ENCODE peak calls at places on chromosomes 3 and 15, in seven cellular contexts. One of them, this sample, is unnamed.

GRCh38 chr3:160808838-160809237 is 52.8 kb downstream of the PPM1L start:
- DNase-seq in IMR-90: no peak
- DNase-seq in Calu3: no peak
- DNase-seq in astrocyte: no peak
- DNase-seq in A549: no peak
- DNase-seq in epithelial cell of esophagus: no peak
- DNase-seq in chondrocyte: no peak
- DNase-seq in this sample: no peak

GRCh38 chr15:92877000-92877399 is 23.1 kb upstream of the CHD2 start:
- DNase-seq in IMR-90: no peak
- DNase-seq in Calu3: no peak
- DNase-seq in astrocyte: no peak
- DNase-seq in A549: peak
- DNase-seq in epithelial cell of esophagus: no peak
- DNase-seq in chondrocyte: no peak
- DNase-seq in this sample: no peak

GRCh38 chr3:194906229-194906629 is 220.5 kb downstream of the FAM43A start:
- DNase-seq in IMR-90: peak
- DNase-seq in Calu3: peak
- DNase-seq in astrocyte: peak
- DNase-seq in A549: no peak
- DNase-seq in epithelial cell of esophagus: peak
- DNase-seq in chondrocyte: no peak
- DNase-seq in this sample: no peak

GRCh38 chr3:119541547-119541946 is 17.9 kb downstream of the CD80 start:
- DNase-seq in IMR-90: no peak
- DNase-seq in Calu3: no peak
- DNase-seq in astrocyte: no peak
- DNase-seq in A549: no peak
- DNase-seq in epithelial cell of esophagus: no peak
- DNase-seq in chondrocyte: no peak
- DNase-seq in this sample: no peak

GRCh38 chr3:144187531-144188230 is 216.1 kb downstream of the DIPK2A start:
- DNase-seq in IMR-90: peak
- DNase-seq in Calu3: no peak
- DNase-seq in astrocyte: peak
- DNase-seq in A549: no peak
- DNase-seq in epithelial cell of esophagus: no peak
- DNase-seq in chondrocyte: no peak
- DNase-seq in this sample: no peak

GRCh38 chr15:62085740-62086139 is 19.0 kb downstream of the C2CD4A start:
- DNase-seq in IMR-90: no peak
- DNase-seq in Calu3: no peak
- DNase-seq in astrocyte: no peak
- DNase-seq in A549: no peak
- DNase-seq in epithelial cell of esophagus: no peak
- DNase-seq in chondrocyte: no peak
- DNase-seq in this sample: no peak

GRCh38 chr3:66140106-66140505 is 80.7 kb upstream of the SLC25A26 start:
- DNase-seq in IMR-90: no peak
- DNase-seq in Calu3: no peak
- DNase-seq in astrocyte: no peak
- DNase-seq in A549: no peak
- DNase-seq in epithelial cell of esophagus: no peak
- DNase-seq in chondrocyte: no peak
- DNase-seq in this sample: no peak

GRCh38 chr15:70507772-70508351 is 255.5 kb downstream of the UACA start:
- DNase-seq in IMR-90: peak
- DNase-seq in Calu3: peak
- DNase-seq in astrocyte: peak
- DNase-seq in A549: peak
- DNase-seq in epithelial cell of esophagus: peak
- DNase-seq in chondrocyte: peak
- DNase-seq in this sample: no peak

DNA sequence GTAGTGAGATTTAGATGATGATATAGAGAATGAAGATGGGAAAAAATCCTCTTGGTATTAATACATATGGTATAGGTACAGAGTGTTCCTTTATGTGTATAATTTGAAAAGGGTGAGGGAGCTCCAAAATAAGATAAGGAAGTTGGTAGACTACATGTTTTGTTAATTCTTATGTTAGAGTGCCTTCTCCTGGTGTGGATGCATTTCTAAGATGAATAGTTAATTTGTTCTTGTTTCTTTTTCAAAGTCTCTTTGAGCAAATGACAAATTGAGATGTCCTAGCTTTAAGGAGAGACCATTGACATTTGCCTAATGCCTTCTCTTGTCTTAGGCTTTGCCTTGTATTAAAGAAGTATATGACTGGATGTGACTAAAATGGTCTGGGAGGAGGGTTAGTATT is 34.1 kb downstream of the AKAP13 start:
- DNase-seq in IMR-90: peak
- DNase-seq in Calu3: no peak
- DNase-seq in astrocyte: no peak
- DNase-seq in A549: peak
- DNase-seq in epithelial cell of esophagus: peak
- DNase-seq in chondrocyte: no peak
- DNase-seq in this sample: no peak
- TF ChIP-seq CTCF in IMR-90: peak
- TF ChIP-seq CTCF in Calu3: no peak
- TF ChIP-seq CTCF in astrocyte: peak
- TF ChIP-seq CTCF in A549: peak
- TF ChIP-seq CTCF in epithelial cell of esophagus: peak
- TF ChIP-seq CTCF in chondrocyte: peak
- TF ChIP-seq CTCF in this sample: no peak

GRCh38 chr3:53941174-53941573 is 49.5 kb upstream of the SELENOK start:
- DNase-seq in IMR-90: peak
- DNase-seq in Calu3: no peak
- DNase-seq in astrocyte: peak
- DNase-seq in A549: peak
- DNase-seq in epithelial cell of esophagus: peak
- DNase-seq in chondrocyte: no peak
- DNase-seq in this sample: no peak

GRCh38 chr3:53939081-53939582 is 47.5 kb upstream of the SELENOK start:
- DNase-seq in IMR-90: no peak
- DNase-seq in Calu3: no peak
- DNase-seq in astrocyte: no peak
- DNase-seq in A549: no peak
- DNase-seq in epithelial cell of esophagus: no peak
- DNase-seq in chondrocyte: no peak
- DNase-seq in this sample: no peak

GRCh38 chr3:53940651-53941050 is 49.0 kb upstream of the SELENOK start:
- DNase-seq in IMR-90: no peak
- DNase-seq in Calu3: no peak
- DNase-seq in astrocyte: no peak
- DNase-seq in A549: no peak
- DNase-seq in epithelial cell of esophagus: no peak
- DNase-seq in chondrocyte: no peak
- DNase-seq in this sample: no peak

GRCh38 chr3:53944019-53944418 is 52.4 kb upstream of the SELENOK start:
- DNase-seq in IMR-90: no peak
- DNase-seq in Calu3: no peak
- DNase-seq in astrocyte: no peak
- DNase-seq in A549: no peak
- DNase-seq in epithelial cell of esophagus: no peak
- DNase-seq in chondrocyte: no peak
- DNase-seq in this sample: no peak

DNA sequence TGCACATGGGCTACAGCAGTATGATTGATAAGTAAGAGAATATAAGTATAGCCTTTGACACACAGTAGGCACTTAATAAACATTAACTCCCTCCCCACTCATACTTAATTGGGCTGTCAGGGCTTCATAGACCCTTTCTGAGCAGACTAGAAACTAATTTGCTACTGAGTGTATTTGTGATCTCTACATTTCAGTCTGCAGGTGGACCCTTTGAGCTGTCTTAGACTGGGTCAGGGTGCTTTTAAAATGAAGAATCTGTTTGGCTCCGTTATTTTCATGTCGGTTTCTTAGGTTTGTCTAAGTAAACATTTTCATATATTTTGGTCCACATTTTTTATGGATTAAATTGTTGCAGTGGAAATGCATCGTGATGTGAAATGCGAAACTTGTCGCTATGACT is 50.3 kb upstream of the SELENOK start:
- DNase-seq in IMR-90: no peak
- DNase-seq in Calu3: no peak
- DNase-seq in astrocyte: no peak
- DNase-seq in A549: no peak
- DNase-seq in epithelial cell of esophagus: no peak
- DNase-seq in chondrocyte: no peak
- DNase-seq in this sample: no peak
- TF ChIP-seq CTCF in IMR-90: no peak
- TF ChIP-seq CTCF in Calu3: no peak
- TF ChIP-seq CTCF in astrocyte: no peak
- TF ChIP-seq CTCF in A549: no peak
- TF ChIP-seq CTCF in epithelial cell of esophagus: no peak
- TF ChIP-seq CTCF in chondrocyte: no peak
- TF ChIP-seq CTCF in this sample: no peak

GRCh38 chr15:29819979-29820801 is 2.1 kb downstream of the TJP1 start:
- DNase-seq in IMR-90: peak
- DNase-seq in Calu3: no peak
- DNase-seq in astrocyte: no peak
- DNase-seq in A549: no peak
- DNase-seq in epithelial cell of esophagus: peak
- DNase-seq in chondrocyte: no peak
- DNase-seq in this sample: no peak

GRCh38 chr15:29820802-29821160 is 1.5 kb downstream of the TJP1 start:
- DNase-seq in IMR-90: peak
- DNase-seq in Calu3: no peak
- DNase-seq in astrocyte: no peak
- DNase-seq in A549: no peak
- DNase-seq in epithelial cell of esophagus: no peak
- DNase-seq in chondrocyte: no peak
- DNase-seq in this sample: no peak

GRCh38 chr15:29822100-29822684 is at the start of gene TJP1:
- DNase-seq in IMR-90: peak
- DNase-seq in Calu3: peak
- DNase-seq in astrocyte: peak
- DNase-seq in A549: peak
- DNase-seq in epithelial cell of esophagus: peak
- DNase-seq in chondrocyte: no peak
- DNase-seq in this sample: peak

GRCh38 chr15:29822685-29823459 is 604 bp upstream of the TJP1 start:
- DNase-seq in IMR-90: peak
- DNase-seq in Calu3: peak
- DNase-seq in astrocyte: peak
- DNase-seq in A549: peak
- DNase-seq in epithelial cell of esophagus: peak
- DNase-seq in chondrocyte: no peak
- DNase-seq in this sample: peak

DNA sequence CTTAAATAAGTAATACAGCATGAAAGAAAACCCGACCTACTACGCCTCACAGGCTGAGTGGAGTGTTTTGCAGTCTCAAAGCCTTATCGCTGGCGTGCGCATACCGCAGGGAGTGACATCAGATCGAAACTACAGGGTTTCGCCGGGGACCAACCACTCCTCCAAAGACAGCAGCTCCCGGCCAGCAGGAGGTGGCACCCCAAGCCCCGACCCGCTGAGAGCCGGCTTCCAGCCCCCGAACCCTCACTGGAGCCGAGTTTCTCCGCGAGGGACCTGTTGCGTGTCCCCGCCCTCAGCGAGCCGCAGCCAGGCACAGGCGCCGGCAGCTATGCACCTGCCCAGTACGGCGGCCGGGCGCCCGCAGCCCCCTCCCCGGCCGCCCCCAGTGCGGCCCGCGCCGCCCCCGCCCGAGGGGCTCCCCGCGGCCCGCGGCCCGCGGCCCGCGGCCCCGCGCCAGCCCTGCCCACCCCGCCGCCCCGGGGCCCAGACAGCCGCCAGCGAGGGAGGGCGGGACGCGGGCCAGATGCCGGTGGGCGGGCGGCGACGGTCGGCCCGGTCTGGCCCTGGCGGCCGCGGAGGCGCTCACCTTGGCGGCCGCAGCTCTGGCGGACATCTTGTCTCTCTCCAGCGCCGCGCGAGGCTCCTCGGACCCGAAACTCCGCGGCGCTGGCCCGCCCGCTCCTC is 710 bp downstream of the TJP1 start:
- DNase-seq in IMR-90: peak
- DNase-seq in Calu3: peak
- DNase-seq in astrocyte: peak
- DNase-seq in A549: peak
- DNase-seq in epithelial cell of esophagus: peak
- DNase-seq in chondrocyte: peak
- DNase-seq in this sample: peak
- TF ChIP-seq CTCF in IMR-90: peak
- TF ChIP-seq CTCF in Calu3: no peak
- TF ChIP-seq CTCF in astrocyte: no peak
- TF ChIP-seq CTCF in A549: no peak
- TF ChIP-seq CTCF in epithelial cell of esophagus: peak
- TF ChIP-seq CTCF in chondrocyte: peak
- TF ChIP-seq CTCF in this sample: no peak

GRCh38 chr3:51815614-51816013 is 36.6 kb upstream of the IQCF6 start:
- DNase-seq in IMR-90: no peak
- DNase-seq in Calu3: no peak
- DNase-seq in astrocyte: no peak
- DNase-seq in A549: no peak
- DNase-seq in epithelial cell of esophagus: no peak
- DNase-seq in chondrocyte: no peak
- DNase-seq in this sample: no peak

GRCh38 chr3:51817375-51817774 is 38.3 kb upstream of the IQCF6 start:
- DNase-seq in IMR-90: no peak
- DNase-seq in Calu3: no peak
- DNase-seq in astrocyte: no peak
- DNase-seq in A549: no peak
- DNase-seq in epithelial cell of esophagus: no peak
- DNase-seq in chondrocyte: no peak
- DNase-seq in this sample: no peak

GRCh38 chr3:51814034-51814433 is 35.0 kb upstream of the IQCF6 start:
- DNase-seq in IMR-90: no peak
- DNase-seq in Calu3: no peak
- DNase-seq in astrocyte: no peak
- DNase-seq in A549: no peak
- DNase-seq in epithelial cell of esophagus: no peak
- DNase-seq in chondrocyte: no peak
- DNase-seq in this sample: no peak

GRCh38 chr3:51819151-51819550 is 40.1 kb upstream of the IQCF6 start:
- DNase-seq in IMR-90: no peak
- DNase-seq in Calu3: no peak
- DNase-seq in astrocyte: no peak
- DNase-seq in A549: no peak
- DNase-seq in epithelial cell of esophagus: no peak
- DNase-seq in chondrocyte: no peak
- DNase-seq in this sample: no peak

DNA sequence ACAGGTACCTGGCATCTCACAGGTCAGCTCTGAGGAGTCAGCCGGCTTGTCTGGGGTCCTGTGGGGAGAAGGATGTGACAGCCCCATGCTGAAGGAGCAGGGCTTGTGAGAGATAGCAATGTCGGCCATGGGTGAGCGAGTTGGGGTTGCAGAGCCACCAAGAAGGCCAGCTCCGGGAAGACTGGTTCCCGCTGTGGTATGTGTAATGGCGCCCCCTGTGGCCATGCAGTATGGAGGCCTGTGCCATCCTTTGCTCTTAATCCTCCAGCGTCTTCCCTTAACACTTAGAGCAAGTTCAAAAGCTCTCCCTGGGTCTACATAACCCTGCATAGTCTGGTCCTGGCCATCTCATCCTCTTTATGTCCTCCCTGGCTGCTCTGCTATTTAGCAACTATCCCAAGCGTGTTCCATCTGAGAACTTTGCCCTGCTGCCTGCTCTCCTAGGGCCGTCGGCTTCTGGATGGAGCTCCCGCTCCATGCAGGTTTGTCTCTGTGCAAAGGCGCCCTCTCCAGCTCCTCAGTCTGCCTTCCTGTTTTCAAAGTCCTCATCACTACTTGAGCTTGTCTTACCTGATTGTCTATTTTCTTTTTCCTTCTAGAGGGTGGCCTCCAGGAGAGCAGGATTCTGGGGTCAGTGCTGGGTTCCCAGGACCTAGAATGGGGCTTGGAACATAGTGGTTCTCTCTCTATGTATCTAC is 40.8 kb upstream of the IQCF6 start:
- DNase-seq in IMR-90: no peak
- DNase-seq in Calu3: peak
- DNase-seq in astrocyte: no peak
- DNase-seq in A549: peak
- DNase-seq in epithelial cell of esophagus: no peak
- DNase-seq in chondrocyte: no peak
- DNase-seq in this sample: peak
- TF ChIP-seq CTCF in IMR-90: no peak
- TF ChIP-seq CTCF in Calu3: no peak
- TF ChIP-seq CTCF in astrocyte: no peak
- TF ChIP-seq CTCF in A549: no peak
- TF ChIP-seq CTCF in epithelial cell of esophagus: peak
- TF ChIP-seq CTCF in chondrocyte: peak
- TF ChIP-seq CTCF in this sample: peak